ENCODE peak calls at places on chromosome 9, in four cellular contexts. One of them, this sample, is unnamed.
A peak's percentile ranks its signal among the peaks of the same experiment; 100 is the strongest.

GRCh38 chr9:123354806-123355508 is 1.0 kb upstream of the CRB2 start:
- DNase-seq in HepG2: no peak
- DNase-seq in A549: no peak
- DNase-seq in H1: no peak
- DNase-seq in this sample: no peak

GRCh38 chr9:91354846-91355245 is 6.9 kb downstream of the AUH start:
- DNase-seq in HepG2: no peak
- DNase-seq in A549: no peak
- DNase-seq in H1: no peak
- DNase-seq in this sample: peak; percentile 43

GRCh38 chr9:93118863-93119702 is 15.0 kb downstream of the NINJ1 start:
- DNase-seq in HepG2: no peak
- DNase-seq in A549: no peak
- DNase-seq in H1: no peak
- DNase-seq in this sample: no peak

GRCh38 chr9:81737871-81738507 is 48.6 kb upstream of the TLE1 start:
- DNase-seq in HepG2: peak; percentile 6
- DNase-seq in A549: peak; percentile 89
- DNase-seq in H1: no peak
- DNase-seq in this sample: peak; percentile 91

GRCh38 chr9:76296561-76297276 is 97.5 kb downstream of the RFK start:
- DNase-seq in HepG2: no peak
- DNase-seq in A549: no peak
- DNase-seq in H1: no peak
- DNase-seq in this sample: no peak

GRCh38 chr9:93950619-93951601 is 4.2 kb downstream of the BARX1 start:
- DNase-seq in HepG2: no peak
- DNase-seq in A549: no peak
- DNase-seq in H1: no peak
- DNase-seq in this sample: no peak

GRCh38 chr9:70315389-70315788 is 56.6 kb downstream of the SMC5 start:
- DNase-seq in HepG2: no peak
- DNase-seq in A549: no peak
- DNase-seq in H1: no peak
- DNase-seq in this sample: peak; percentile 59

GRCh38 chr9:86713970-86714369 is 233.3 kb downstream of the GAS1 start:
- DNase-seq in HepG2: no peak
- DNase-seq in A549: no peak
- DNase-seq in H1: no peak
- DNase-seq in this sample: peak; percentile 36

GRCh38 chr9:137974746-137975526 is 97.4 kb downstream of the CACNA1B start:
- DNase-seq in HepG2: no peak
- DNase-seq in A549: no peak
- DNase-seq in H1: no peak
- DNase-seq in this sample: no peak

GRCh38 chr9:84669293-84670105 is at the start of gene NTRK2:
- DNase-seq in HepG2: no peak
- DNase-seq in A549: no peak
- DNase-seq in H1: no peak
- DNase-seq in this sample: peak; percentile 2

GRCh38 chr9:137302176-137303030 is at the start of gene NRARP:
- DNase-seq in HepG2: no peak
- DNase-seq in A549: peak; percentile 77
- DNase-seq in H1: no peak
- DNase-seq in this sample: peak; percentile 64

GRCh38 chr9:109422641-109423040 is 75.5 kb downstream of the PTPN3 start:
- DNase-seq in HepG2: no peak
- DNase-seq in A549: no peak
- DNase-seq in H1: no peak
- DNase-seq in this sample: no peak
- TF ChIP-seq RFX5 in HepG2: no peak
- TF ChIP-seq RFX5 in A549: no peak
- TF ChIP-seq RFX5 in H1: no peak
- TF ChIP-seq RFX5 in this sample: no peak

DNA sequence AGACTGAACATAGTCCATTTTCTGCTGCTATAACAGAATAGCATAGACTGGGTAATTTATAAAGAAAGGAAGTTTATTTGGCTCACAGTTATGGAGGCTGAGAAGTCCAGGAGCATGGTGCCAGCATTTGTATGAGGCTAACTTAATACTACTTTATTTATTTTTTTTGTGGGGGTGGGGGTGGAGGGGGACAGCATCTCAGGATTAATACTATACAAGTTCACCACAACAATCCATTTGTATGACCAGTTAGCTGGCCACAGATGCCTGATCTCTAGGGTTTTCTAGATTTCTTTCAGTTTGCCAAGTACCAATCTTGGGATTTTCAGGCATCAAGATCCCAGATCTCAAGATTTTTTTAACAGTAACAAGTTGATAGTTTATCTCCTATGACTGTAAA is 20.3 kb downstream of the ANGPTL2 start:
- DNase-seq in HepG2: no peak
- DNase-seq in A549: no peak
- DNase-seq in H1: no peak
- DNase-seq in this sample: peak; percentile 76
- TF ChIP-seq RFX5 in HepG2: no peak
- TF ChIP-seq RFX5 in A549: no peak
- TF ChIP-seq RFX5 in H1: no peak
- TF ChIP-seq RFX5 in this sample: no peak

GRCh38 chr9:438961-439768 is 224.5 kb downstream of the DOCK8 start:
- DNase-seq in HepG2: no peak
- DNase-seq in A549: no peak
- DNase-seq in H1: no peak
- DNase-seq in this sample: no peak
- TF ChIP-seq RFX5 in HepG2: no peak
- TF ChIP-seq RFX5 in A549: no peak
- TF ChIP-seq RFX5 in H1: no peak
- TF ChIP-seq RFX5 in this sample: no peak

GRCh38 chr9:129262261-129262660 is 84.2 kb upstream of the IER5L start:
- DNase-seq in HepG2: no peak
- DNase-seq in A549: no peak
- DNase-seq in H1: no peak
- DNase-seq in this sample: no peak
- TF ChIP-seq RFX5 in HepG2: no peak
- TF ChIP-seq RFX5 in A549: no peak
- TF ChIP-seq RFX5 in H1: no peak
- TF ChIP-seq RFX5 in this sample: no peak

GRCh38 chr9:13956107-13956506 is 357.8 kb downstream of the NFIB start:
- DNase-seq in HepG2: no peak
- DNase-seq in A549: no peak
- DNase-seq in H1: no peak
- DNase-seq in this sample: no peak
- TF ChIP-seq RFX5 in HepG2: no peak
- TF ChIP-seq RFX5 in A549: no peak
- TF ChIP-seq RFX5 in H1: no peak
- TF ChIP-seq RFX5 in this sample: no peak

DNA sequence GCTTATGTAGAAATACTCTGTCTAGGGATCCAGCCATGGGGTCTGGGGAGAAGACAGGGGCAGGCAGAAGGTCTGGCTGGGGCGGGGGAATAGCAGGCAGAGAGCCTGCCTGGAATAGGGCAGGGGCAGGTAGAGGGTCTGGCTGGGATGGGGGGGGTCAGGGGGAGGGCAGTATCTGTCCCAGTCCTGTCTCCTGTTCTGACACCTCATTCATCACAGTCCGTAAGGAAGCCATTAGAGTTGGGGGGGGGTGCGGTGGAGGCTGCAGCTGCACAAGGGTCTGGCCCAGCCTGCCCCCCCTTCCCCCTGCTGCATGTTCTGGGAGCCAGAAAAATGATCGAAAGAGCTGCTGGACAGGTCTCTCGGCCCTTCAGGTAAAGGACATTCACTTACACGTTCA is 32.6 kb downstream of the CNTFR start:
- DNase-seq in HepG2: no peak
- DNase-seq in A549: no peak
- DNase-seq in H1: no peak
- DNase-seq in this sample: no peak
- TF ChIP-seq RFX5 in HepG2: no peak
- TF ChIP-seq RFX5 in A549: no peak
- TF ChIP-seq RFX5 in H1: no peak
- TF ChIP-seq RFX5 in this sample: no peak

GRCh38 chr9:118028225-118028624 is 324.0 kb downstream of the TLR4 start:
- DNase-seq in HepG2: no peak
- DNase-seq in A549: no peak
- DNase-seq in H1: no peak
- DNase-seq in this sample: no peak
- TF ChIP-seq RFX5 in HepG2: no peak
- TF ChIP-seq RFX5 in A549: no peak
- TF ChIP-seq RFX5 in H1: no peak
- TF ChIP-seq RFX5 in this sample: no peak

GRCh38 chr9:95206143-95206542 is 111.4 kb downstream of the FANCC start:
- DNase-seq in HepG2: no peak
- DNase-seq in A549: no peak
- DNase-seq in H1: no peak
- DNase-seq in this sample: peak; percentile 36
- TF ChIP-seq RFX5 in HepG2: no peak
- TF ChIP-seq RFX5 in A549: no peak
- TF ChIP-seq RFX5 in H1: no peak
- TF ChIP-seq RFX5 in this sample: no peak

GRCh38 chr9:97615439-97616072 is 17.6 kb downstream of the TSTD2 start:
- DNase-seq in HepG2: peak; percentile 39
- DNase-seq in A549: peak; percentile 69
- DNase-seq in H1: no peak
- DNase-seq in this sample: peak; percentile 54
- TF ChIP-seq RFX5 in HepG2: no peak
- TF ChIP-seq RFX5 in A549: no peak
- TF ChIP-seq RFX5 in H1: no peak
- TF ChIP-seq RFX5 in this sample: no peak

GRCh38 chr9:109319631-109320233 is 1.1 kb downstream of the EPB41L4B start:
- DNase-seq in HepG2: no peak
- DNase-seq in A549: no peak
- DNase-seq in H1: no peak
- DNase-seq in this sample: no peak
- TF ChIP-seq RFX5 in HepG2: no peak
- TF ChIP-seq RFX5 in A549: no peak
- TF ChIP-seq RFX5 in H1: no peak
- TF ChIP-seq RFX5 in this sample: no peak